ENCODE peak calls at places on chromosome 12, in seven cellular contexts. One of them, this sample, is unnamed. For H3K27me3, the result is how much of the 10 kb centered on the place peaks cover.

GRCh38 chr12:6927379-6927991 is at the start of gene ATN1:
- DNase-seq in Peyer's patch: no peak
- DNase-seq in stomach: peak
- DNase-seq in HCT116: no peak
- DNase-seq in right lobe of liver: peak
- DNase-seq in uterus: peak
- DNase-seq in HepG2: no peak
- DNase-seq in this sample: peak

GRCh38 chr12:91355150-91356006 is 172.8 kb upstream of the DCN start:
- DNase-seq in uterus: peak
- DNase-seq in HepG2: peak
- DNase-seq in stomach: peak
- DNase-seq in HCT116: peak
- DNase-seq in right lobe of liver: peak
- DNase-seq in Peyer's patch: peak
- DNase-seq in this sample: peak

GRCh38 chr12:88572785-88573565 is 7.3 kb downstream of the KITLG start:
- DNase-seq in Peyer's patch: no peak
- DNase-seq in right lobe of liver: no peak
- DNase-seq in uterus: no peak
- DNase-seq in HepG2: no peak
- DNase-seq in HCT116: no peak
- DNase-seq in stomach: no peak
- DNase-seq in this sample: no peak

GRCh38 chr12:59113831-59114273 is 193.5 kb upstream of the LRIG3 start:
- DNase-seq in right lobe of liver: peak
- DNase-seq in HepG2: peak
- DNase-seq in uterus: peak
- DNase-seq in Peyer's patch: peak
- DNase-seq in stomach: peak
- DNase-seq in HCT116: peak
- DNase-seq in this sample: peak

GRCh38 chr12:57299514-57300016 is 48.6 kb upstream of the STAC3 start:
- DNase-seq in HepG2: no peak
- DNase-seq in Peyer's patch: no peak
- DNase-seq in uterus: no peak
- DNase-seq in stomach: no peak
- DNase-seq in right lobe of liver: no peak
- DNase-seq in HCT116: no peak
- DNase-seq in this sample: peak

GRCh38 chr12:125873031-125873430 is 807.8 kb downstream of the AACS start:
- DNase-seq in uterus: no peak
- DNase-seq in right lobe of liver: no peak
- DNase-seq in stomach: no peak
- DNase-seq in Peyer's patch: no peak
- DNase-seq in HCT116: no peak
- DNase-seq in HepG2: no peak
- DNase-seq in this sample: no peak

GRCh38 chr12:119713551-119714031 is 45.7 kb downstream of the PRKAB1 start:
- DNase-seq in right lobe of liver: no peak
- DNase-seq in HCT116: no peak
- DNase-seq in HepG2: no peak
- DNase-seq in uterus: no peak
- DNase-seq in stomach: peak
- DNase-seq in Peyer's patch: no peak
- DNase-seq in this sample: no peak

GRCh38 chr12:124698211-124698997 is 131.0 kb upstream of the NCOR2 start:
- DNase-seq in HepG2: no peak
- DNase-seq in HCT116: no peak
- DNase-seq in right lobe of liver: no peak
- DNase-seq in Peyer's patch: no peak
- DNase-seq in stomach: peak
- DNase-seq in uterus: no peak
- DNase-seq in this sample: no peak

GRCh38 chr12:107207931-107208515 is 114.7 kb upstream of the CRY1 start:
- DNase-seq in stomach: no peak
- DNase-seq in Peyer's patch: no peak
- DNase-seq in HCT116: no peak
- DNase-seq in HepG2: no peak
- DNase-seq in uterus: no peak
- DNase-seq in right lobe of liver: no peak
- DNase-seq in this sample: no peak

GRCh38 chr12:4900327-4900726 is 9.4 kb upstream of the KCNA1 start:
- DNase-seq in stomach: no peak
- DNase-seq in HCT116: no peak
- DNase-seq in Peyer's patch: no peak
- DNase-seq in HepG2: no peak
- DNase-seq in right lobe of liver: no peak
- DNase-seq in uterus: no peak
- DNase-seq in this sample: no peak

GRCh38 chr12:51863921-51864700 is 15.6 kb upstream of the FIGNL2 start:
- DNase-seq in HepG2: peak
- DNase-seq in stomach: no peak
- DNase-seq in uterus: no peak
- DNase-seq in Peyer's patch: no peak
- DNase-seq in right lobe of liver: peak
- DNase-seq in HCT116: no peak
- DNase-seq in this sample: no peak

DNA sequence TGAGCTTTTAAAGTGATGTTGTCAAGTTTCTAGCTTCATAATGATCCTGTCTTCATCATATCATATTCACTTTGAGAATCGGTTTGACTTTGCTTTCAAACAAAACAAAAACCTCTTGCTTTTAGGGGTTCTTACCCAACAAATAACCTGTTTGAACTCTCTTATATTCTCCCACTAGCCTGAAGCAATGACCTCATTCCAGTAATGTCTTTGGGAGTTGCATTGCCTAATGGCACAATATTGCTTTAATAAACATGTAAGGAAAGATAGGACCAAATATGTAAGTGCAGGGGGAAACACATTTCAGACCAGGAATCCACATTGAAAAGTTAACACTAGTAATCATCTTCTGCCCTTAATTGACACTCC is 27.6 kb downstream of the WBP11 start:
- DNase-seq in stomach: no peak
- DNase-seq in Peyer's patch: no peak
- DNase-seq in HepG2: no peak
- DNase-seq in HCT116: no peak
- DNase-seq in uterus: no peak
- DNase-seq in right lobe of liver: no peak
- DNase-seq in this sample: no peak
- H3K27me3 ChIP-seq in stomach: under half
- H3K27me3 ChIP-seq in Peyer's patch: under half
- H3K27me3 ChIP-seq in HepG2: under half
- H3K27me3 ChIP-seq in HCT116: under half
- H3K27me3 ChIP-seq in uterus: under half
- H3K27me3 ChIP-seq in right lobe of liver: under half
- H3K27me3 ChIP-seq in this sample: under half

GRCh38 chr12:72241552-72241951 is 30.6 kb upstream of the TRHDE start:
- DNase-seq in HCT116: no peak
- DNase-seq in uterus: no peak
- DNase-seq in stomach: no peak
- DNase-seq in HepG2: no peak
- DNase-seq in Peyer's patch: no peak
- DNase-seq in right lobe of liver: no peak
- DNase-seq in this sample: no peak

GRCh38 chr12:72246370-72246769 is 25.8 kb upstream of the TRHDE start:
- DNase-seq in stomach: no peak
- DNase-seq in Peyer's patch: no peak
- DNase-seq in HCT116: no peak
- DNase-seq in HepG2: no peak
- DNase-seq in right lobe of liver: no peak
- DNase-seq in uterus: no peak
- DNase-seq in this sample: no peak
- TF ChIP-seq POLR2A in stomach: no peak
- TF ChIP-seq POLR2A in Peyer's patch: no peak
- TF ChIP-seq POLR2A in HCT116: no peak
- TF ChIP-seq POLR2A in HepG2: no peak
- TF ChIP-seq POLR2A in right lobe of liver: no peak
- TF ChIP-seq POLR2A in uterus: no peak
- TF ChIP-seq POLR2A in this sample: no peak

GRCh38 chr12:94405378-94406116 is 54.1 kb downstream of the CEP83 start:
- DNase-seq in Peyer's patch: no peak
- DNase-seq in right lobe of liver: no peak
- DNase-seq in stomach: no peak
- DNase-seq in HepG2: no peak
- DNase-seq in HCT116: no peak
- DNase-seq in uterus: no peak
- DNase-seq in this sample: no peak
- H3K27me3 ChIP-seq in Peyer's patch: under half
- H3K27me3 ChIP-seq in right lobe of liver: under half
- H3K27me3 ChIP-seq in stomach: under half
- H3K27me3 ChIP-seq in HepG2: under half
- H3K27me3 ChIP-seq in HCT116: under half
- H3K27me3 ChIP-seq in uterus: under half
- H3K27me3 ChIP-seq in this sample: under half

GRCh38 chr12:56161677-56162351 is 3.7 kb downstream of the MYL6 start:
- DNase-seq in Peyer's patch: no peak
- DNase-seq in HCT116: no peak
- DNase-seq in HepG2: no peak
- DNase-seq in right lobe of liver: no peak
- DNase-seq in uterus: no peak
- DNase-seq in stomach: no peak
- DNase-seq in this sample: no peak

GRCh38 chr12:56162468-56163290 is 4.5 kb downstream of the MYL6 start:
- DNase-seq in HepG2: no peak
- DNase-seq in HCT116: no peak
- DNase-seq in stomach: no peak
- DNase-seq in right lobe of liver: no peak
- DNase-seq in uterus: no peak
- DNase-seq in Peyer's patch: no peak
- DNase-seq in this sample: no peak

GRCh38 chr12:56165369-56165768 is 7.2 kb downstream of the MYL6 start:
- DNase-seq in HCT116: no peak
- DNase-seq in HepG2: no peak
- DNase-seq in right lobe of liver: no peak
- DNase-seq in stomach: no peak
- DNase-seq in uterus: no peak
- DNase-seq in Peyer's patch: no peak
- DNase-seq in this sample: no peak

GRCh38 chr12:56164345-56164729 is 6.2 kb downstream of the MYL6 start:
- DNase-seq in Peyer's patch: no peak
- DNase-seq in stomach: no peak
- DNase-seq in HCT116: no peak
- DNase-seq in uterus: no peak
- DNase-seq in right lobe of liver: no peak
- DNase-seq in HepG2: no peak
- DNase-seq in this sample: no peak

GRCh38 chr12:56163533-56164344 is 5.6 kb downstream of the MYL6 start:
- DNase-seq in stomach: no peak
- DNase-seq in HepG2: no peak
- DNase-seq in HCT116: no peak
- DNase-seq in Peyer's patch: no peak
- DNase-seq in uterus: no peak
- DNase-seq in right lobe of liver: no peak
- DNase-seq in this sample: no peak
- TF ChIP-seq POLR2A in stomach: no peak
- TF ChIP-seq POLR2A in HepG2: peak
- TF ChIP-seq POLR2A in HCT116: no peak
- TF ChIP-seq POLR2A in Peyer's patch: no peak
- TF ChIP-seq POLR2A in uterus: no peak
- TF ChIP-seq POLR2A in right lobe of liver: no peak
- TF ChIP-seq POLR2A in this sample: no peak

This sample was measured in gastrocnemius medialis.